ENCODE peak calls at places on chromosomes 3 and 15, in six cellular contexts. J is GM23248, I is foreskin fibroblast, K is body of pancreas, A is AG09309, Y is kidney. T is an unnamed sample.

GRCh38 chr15:65981837-65982696 is 112.8 kb downstream of the RAB11A start:
- DNase-seq in J (no peak), I (peak), K (peak), A (no peak), Y (peak), T (no peak)

GRCh38 chr3:32319607-32320006 is 72.0 kb upstream of the CMTM7 start:
- DNase-seq in J (no peak), I (no peak), K (no peak), A (no peak), Y (no peak), T (no peak)

GRCh38 chr15:80920271-80920699 is 69.3 kb downstream of the MESD start:
- DNase-seq in J (no peak), I (no peak), K (no peak), A (no peak), Y (no peak), T (no peak)

GRCh38 chr15:88803241-88803919 is at the start of gene ACAN:
- DNase-seq in J (no peak), I (no peak), K (no peak), A (no peak), Y (no peak), T (no peak)

GRCh38 chr3:27533718-27534578 is 49.8 kb upstream of the SLC4A7 start:
- DNase-seq in J (peak), I (peak), K (peak), A (peak), Y (peak), T (peak)

GRCh38 chr15:56249080-56249479 is 5.4 kb upstream of the RFX7 start:
- DNase-seq in J (peak), I (peak), K (peak), A (peak), Y (no peak), T (peak)

GRCh38 chr3:68866157-68866556 is 66.2 kb downstream of the TAFA4 start:
- DNase-seq in J (no peak), I (no peak), K (no peak), A (no peak), Y (no peak), T (no peak)

GRCh38 chr3:63955036-63955650 is 43.0 kb upstream of the SCAANT1 start:
- DNase-seq in J (no peak), I (no peak), K (no peak), A (no peak), Y (no peak), T (no peak)

GRCh38 chr3:189739396-189739795 is 108.2 kb downstream of the TP63 start:
- DNase-seq in J (no peak), I (no peak), K (no peak), A (no peak), Y (no peak), T (no peak)

GRCh38 chr3:125378762-125379161 is 3.6 kb upstream of the ZNF148 start:
- DNase-seq in J (no peak), I (no peak), K (no peak), A (no peak), Y (no peak), T (no peak)

GRCh38 chr3:143686638-143687197 is 161.6 kb downstream of the SLC9A9 start:
- DNase-seq in J (no peak), I (no peak), K (no peak), A (no peak), Y (no peak), T (no peak)

GRCh38 chr15:74369084-74369745 is 1.8 kb upstream of the CYP11A1 start:
- DNase-seq in J (no peak), I (no peak), K (no peak), A (no peak), Y (no peak), T (no peak)

GRCh38 chr3:179655236-179655635 is 2.4 kb downstream of the USP13 start:
- DNase-seq in J (no peak), I (no peak), K (no peak), A (no peak), Y (no peak), T (no peak)

GRCh38 chr15:71385026-71385425 is 269.8 kb downstream of the THSD4 start:
- DNase-seq in J (no peak), I (peak), K (no peak), A (no peak), Y (no peak), T (no peak)

GRCh38 chr15:82548700-82549099 is 8.4 kb upstream of the RPS17 start:
- DNase-seq in J (peak), I (peak), K (no peak), A (no peak), Y (no peak), T (peak)

GRCh38 chr15:64237677-64238076 is 74.9 kb upstream of the PPIB start:
- DNase-seq in J (no peak), I (no peak), K (no peak), A (no peak), Y (no peak), T (no peak)

GRCh38 chr15:69854521-69855171 is 243.1 kb downstream of the TLE3 start:
- DNase-seq in J (peak), I (no peak), K (no peak), A (peak), Y (no peak), T (peak)

GRCh38 chr3:33789183-33789954 is 9.1 kb upstream of the PDCD6IP start:
- DNase-seq in J (no peak), I (no peak), K (no peak), A (no peak), Y (no peak), T (no peak)

GRCh38 chr15:76199106-76200082 is 111.9 kb downstream of the ETFA start:
- DNase-seq in J (peak), I (peak), K (peak), A (peak), Y (peak), T (peak)

GRCh38 chr15:70795311-70795665 is 31.9 kb upstream of the UACA start:
- DNase-seq in J (peak), I (peak), K (no peak), A (peak), Y (no peak), T (peak)

GRCh38 chr3:47583320-47584075 is 4.8 kb upstream of the CSPG5 start:
- DNase-seq in J (peak), I (peak), K (no peak), A (no peak), Y (no peak), T (no peak)

GRCh38 chr3:11558461-11558903 is 85.2 kb downstream of the VGLL4 start:
- DNase-seq in J (no peak), I (no peak), K (peak), A (no peak), Y (peak), T (no peak)

GRCh38 chr15:63576441-63576840 is 20.7 kb upstream of the FBXL22 start:
- DNase-seq in J (no peak), I (peak), K (no peak), A (no peak), Y (no peak), T (no peak)

GRCh38 chr15:52199271-52199670 is 8.1 kb upstream of the GNB5 start:
- DNase-seq in J (no peak), I (no peak), K (no peak), A (no peak), Y (no peak), T (no peak)

GRCh38 chr3:184289426-184289938 is 9.6 kb upstream of the PSMD2 start:
- DNase-seq in J (peak), I (peak), K (peak), A (no peak), Y (no peak), T (peak)

GRCh38 chr3:52845691-52846426 is 11.0 kb upstream of the MUSTN1 start:
- DNase-seq in J (peak), I (peak), K (peak), A (no peak), Y (peak), T (no peak)

GRCh38 chr3:137803215-137803614 is 39.1 kb downstream of the SOX14 start:
- DNase-seq in J (no peak), I (no peak), K (no peak), A (no peak), Y (no peak), T (no peak)

GRCh38 chr3:141649871-141650270 is 88.2 kb upstream of the RNF7 start:
- DNase-seq in J (no peak), I (no peak), K (no peak), A (no peak), Y (no peak), T (no peak)

GRCh38 chr3:184157206-184157605 is 2.0 kb downstream of the DVL3 start:
- DNase-seq in J (no peak), I (peak), K (no peak), A (no peak), Y (no peak), T (no peak)

GRCh38 chr3:188370081-188370830 is 216.3 kb downstream of the LPP start:
- DNase-seq in J (no peak), I (no peak), K (no peak), A (no peak), Y (no peak), T (no peak)

GRCh38 chr3:61537366-61537765 is 24.0 kb upstream of the PTPRG start:
- DNase-seq in J (no peak), I (no peak), K (no peak), A (no peak), Y (no peak), T (no peak)

GRCh38 chr3:49378249-49378899 is 20.2 kb upstream of the GPX1 start:
- DNase-seq in J (peak), I (peak), K (no peak), A (peak), Y (peak), T (no peak)

DNA sequence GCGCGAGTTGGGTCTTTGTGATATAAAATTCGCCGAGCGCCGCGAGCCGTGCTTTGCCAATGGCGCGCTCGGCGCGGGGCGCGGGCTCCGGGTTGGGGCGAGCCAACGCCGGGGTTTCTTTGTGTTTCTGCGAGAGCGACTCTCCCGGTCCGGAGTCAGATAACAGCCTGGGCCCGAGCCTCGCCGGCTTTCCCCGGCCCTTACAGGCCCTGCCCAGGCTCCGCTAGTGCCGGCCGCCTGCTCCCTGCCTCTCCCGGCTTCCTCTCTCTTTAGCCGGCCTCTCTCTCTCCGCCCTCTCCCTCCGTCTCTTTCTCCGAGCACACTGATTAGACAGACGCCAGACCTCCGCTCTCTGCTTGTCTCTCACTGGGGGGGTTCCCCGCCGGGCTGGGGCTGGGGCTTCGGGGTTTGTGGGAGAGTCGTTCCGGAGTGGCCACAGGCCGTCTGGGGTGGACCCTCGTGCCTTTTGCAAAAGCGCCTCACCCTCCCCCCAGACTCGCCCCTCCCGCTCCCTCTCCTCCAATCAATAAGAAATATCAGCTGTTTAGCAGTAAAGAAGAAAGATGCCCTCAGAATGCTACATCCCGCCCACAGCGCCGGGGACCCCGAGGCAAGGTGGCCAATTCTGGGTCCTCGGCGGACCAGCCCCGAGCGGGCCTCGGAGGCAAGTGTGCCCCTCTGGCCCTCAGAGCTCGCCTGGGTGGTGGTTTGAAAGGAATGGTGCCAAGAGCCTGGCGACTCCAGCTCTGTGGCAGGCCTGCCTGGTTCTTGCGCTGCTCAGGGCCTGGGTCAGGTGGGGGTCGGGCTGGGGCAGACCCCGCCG is 2.9 kb downstream of the NR2F2 start:
- DNase-seq in J (peak), I (peak), K (peak), A (no peak), Y (peak), T (no peak)
- H3K4me3 ChIP-seq in J (peak), I (peak), K (peak), A (peak), Y (peak), T (peak)

GRCh38 chr3:195859061-195859845 is 47.5 kb upstream of the MUC4 start:
- DNase-seq in J (peak), I (peak), K (peak), A (no peak), Y (peak), T (no peak)
- H3K4me3 ChIP-seq in J (peak), I (peak), K (no peak), A (peak), Y (no peak), T (no peak)

GRCh38 chr3:99118381-99118780 is 216.9 kb upstream of the DCBLD2 start:
- DNase-seq in J (peak), I (peak), K (no peak), A (no peak), Y (no peak), T (no peak)
- H3K4me3 ChIP-seq in J (no peak), I (no peak), K (no peak), A (no peak), Y (no peak), T (no peak)

GRCh38 chr15:37095993-37096877 is 4.1 kb downstream of the MEIS2 start:
- DNase-seq in J (peak), I (peak), K (no peak), A (no peak), Y (peak), T (no peak)

GRCh38 chr15:37095197-37095992 is 5.0 kb downstream of the MEIS2 start:
- DNase-seq in J (no peak), I (no peak), K (no peak), A (no peak), Y (peak), T (no peak)

GRCh38 chr15:37098468-37099320 is 1.7 kb downstream of the MEIS2 start:
- DNase-seq in J (peak), I (peak), K (peak), A (no peak), Y (peak), T (no peak)

GRCh38 chr15:37094542-37095196 is 5.7 kb downstream of the MEIS2 start:
- DNase-seq in J (peak), I (peak), K (no peak), A (no peak), Y (no peak), T (no peak)

GRCh38 chr15:37096878-37097568 is 3.3 kb downstream of the MEIS2 start:
- DNase-seq in J (peak), I (peak), K (no peak), A (no peak), Y (peak), T (no peak)
- H3K4me3 ChIP-seq in J (peak), I (peak), K (no peak), A (peak), Y (peak), T (peak)

DNA sequence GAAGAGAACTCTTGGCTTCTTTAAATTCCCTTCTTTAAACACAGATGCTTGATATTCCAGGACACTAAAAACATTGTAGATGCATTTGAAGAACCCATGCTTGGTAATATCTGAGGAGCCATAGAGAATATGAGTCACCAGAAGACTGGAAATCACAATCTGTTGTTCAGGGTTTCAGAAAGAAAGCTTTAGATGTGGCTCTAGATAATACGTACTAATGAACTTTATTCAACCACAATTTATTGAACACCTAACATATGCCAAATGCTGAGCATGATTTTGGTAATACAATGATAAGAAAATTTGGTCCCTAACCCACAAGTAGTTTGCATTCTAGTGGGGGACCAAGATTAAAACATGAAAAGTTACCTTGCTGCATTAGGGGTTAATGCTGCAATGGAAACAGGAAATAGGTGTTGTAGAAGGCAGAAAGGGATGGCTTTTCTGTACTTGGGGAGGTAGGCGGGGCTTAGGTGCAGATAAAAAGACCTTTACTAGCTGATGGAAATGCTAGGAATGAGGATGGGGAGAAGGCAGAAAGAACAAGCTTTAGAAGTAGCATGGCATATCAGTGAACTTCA is 11.6 kb upstream of the PLD1 start:
- DNase-seq in J (no peak), I (no peak), K (no peak), A (no peak), Y (no peak), T (no peak)
- H3K4me3 ChIP-seq in J (no peak), I (no peak), K (no peak), A (no peak), Y (no peak), T (no peak)